ENCODE peak calls at places on chromosomes 16 and 17, in six cellular contexts. R, L, D, I, V and K are unnamed samples.

GRCh38 chr17:61250335-61250890 is 149.2 kb upstream of the TBX2 start:
- DNase-seq in R (no peak), L (no peak), D (no peak), I (no peak), V (no peak), K (no peak)

GRCh38 chr16:74455213-74455612 is 33.9 kb upstream of the CLEC18B start:
- DNase-seq in R (no peak), L (no peak), D (no peak), I (no peak), V (no peak), K (no peak)

GRCh38 chr17:82933911-82934310 is 94.1 kb upstream of the ZNF750 start:
- DNase-seq in R (no peak), L (no peak), D (no peak), I (peak; percentile 16), V (no peak), K (no peak)

GRCh38 chr16:3515897-3516296 is 15.1 kb downstream of the CLUAP1 start:
- DNase-seq in R (no peak), L (no peak), D (no peak), I (no peak), V (no peak), K (no peak)

GRCh38 chr16:84141143-84141670 is 3.8 kb downstream of the HSDL1 start:
- DNase-seq in R (peak; percentile 60), L (no peak), D (no peak), I (no peak), V (no peak), K (peak; percentile 15)

GRCh38 chr16:65889533-65889966 is 476.9 kb upstream of the CDH5 start:
- DNase-seq in R (no peak), L (no peak), D (no peak), I (no peak), V (no peak), K (peak; percentile 48)

GRCh38 chr17:62178579-62178978 is 113.5 kb upstream of the MED13 start:
- DNase-seq in R (no peak), L (no peak), D (no peak), I (no peak), V (no peak), K (no peak)

GRCh38 chr17:72122668-72123495 is 2.1 kb downstream of the SOX9 start:
- DNase-seq in R (peak; percentile 60), L (no peak), D (peak; percentile 47), I (no peak), V (no peak), K (peak; percentile 55)

GRCh38 chr16:8686031-8686621 is 11.7 kb downstream of the ABAT start:
- DNase-seq in R (no peak), L (no peak), D (no peak), I (no peak), V (no peak), K (no peak)

GRCh38 chr16:20504418-20504817 is 53.1 kb downstream of the ACSM2A start:
- DNase-seq in R (no peak), L (no peak), D (no peak), I (no peak), V (no peak), K (no peak)

GRCh38 chr16:11543676-11544393 is 42.9 kb downstream of the LITAF start:
- DNase-seq in R (no peak), L (no peak), D (no peak), I (no peak), V (no peak), K (no peak)

GRCh38 chr17:74530751-74531150 is 524 bp downstream of the CD300LB start:
- DNase-seq in R (no peak), L (no peak), D (no peak), I (no peak), V (no peak), K (no peak)

GRCh38 chr16:31521368-31521767 is 6.3 kb upstream of the AHSP start:
- DNase-seq in R (no peak), L (no peak), D (no peak), I (no peak), V (no peak), K (no peak)

GRCh38 chr17:79664925-79665738 is 54.3 kb upstream of the RBFOX3 start:
- DNase-seq in R (no peak), L (no peak), D (no peak), I (no peak), V (no peak), K (peak; percentile 53)

GRCh38 chr16:46970089-46970488 is 3.4 kb downstream of the DNAJA2 start:
- DNase-seq in R (no peak), L (no peak), D (no peak), I (no peak), V (no peak), K (no peak)

GRCh38 chr16:1261131-1261917 is 5.5 kb downstream of the TPSD1 start:
- DNase-seq in R (no peak), L (no peak), D (no peak), I (no peak), V (no peak), K (peak; percentile 46)

GRCh38 chr16:21272253-21272652 is 5.8 kb downstream of the CRYM start:
- DNase-seq in R (no peak), L (no peak), D (no peak), I (no peak), V (no peak), K (no peak)

GRCh38 chr17:53626286-53626685 is 196.4 kb upstream of the KIF2B start:
- DNase-seq in R (no peak), L (no peak), D (no peak), I (no peak), V (no peak), K (no peak)

GRCh38 chr17:48596735-48597491 is 3.3 kb upstream of the HOXB5 start:
- DNase-seq in R (no peak), L (no peak), D (no peak), I (no peak), V (no peak), K (peak; percentile 64)

GRCh38 chr17:6507535-6507934 is 48.8 kb downstream of the PITPNM3 start:
- DNase-seq in R (no peak), L (no peak), D (no peak), I (no peak), V (peak; percentile 30), K (peak; percentile 64)

GRCh38 chr16:63617047-63617989 is 1504.5 kb downstream of the CDH11 start:
- DNase-seq in R (no peak), L (no peak), D (no peak), I (no peak), V (no peak), K (no peak)

GRCh38 chr17:71959129-71959528 is 161.7 kb upstream of the SOX9 start:
- DNase-seq in R (peak; percentile 26), L (no peak), D (no peak), I (no peak), V (no peak), K (no peak)

GRCh38 chr16:17258848-17259713 is 211.7 kb downstream of the XYLT1 start:
- DNase-seq in R (peak; percentile 87), L (no peak), D (peak; percentile 34), I (no peak), V (no peak), K (no peak)

DNA sequence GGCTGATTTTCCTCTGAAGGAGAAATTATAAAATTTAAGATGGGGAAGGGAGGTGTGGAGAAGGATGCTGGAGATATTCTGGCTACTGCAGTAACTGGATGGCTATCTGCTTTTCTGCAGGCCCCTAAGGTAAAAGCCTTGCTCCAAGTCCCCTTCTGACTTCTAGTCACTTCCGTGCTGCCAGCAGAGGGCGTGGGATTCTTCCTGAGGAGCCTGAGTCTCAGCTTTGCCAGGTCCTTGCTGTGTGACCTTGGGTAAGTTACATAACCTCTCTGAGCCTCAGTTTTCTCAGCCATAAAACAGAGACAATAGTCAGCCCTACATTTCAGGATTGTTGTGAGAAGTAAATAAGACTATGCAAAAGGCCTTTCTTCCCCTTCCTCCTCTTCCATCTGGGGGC is 24.3 kb upstream of the TMEM220 start:
- DNase-seq in R (peak; percentile 55), L (no peak), D (no peak), I (no peak), V (no peak), K (peak; percentile 30)
- TF ChIP-seq CTCF in R (peak; percentile 36), L (peak; percentile 21), D (no peak), I (no peak), V (peak; percentile 35), K (peak; percentile 22)

GRCh38 chr17:45895304-45895968 is 1.1 kb downstream of the MAPT start:
- DNase-seq in R (no peak), L (no peak), D (peak; percentile 68), I (no peak), V (no peak), K (peak; percentile 39)
- TF ChIP-seq CTCF in R (no peak), L (no peak), D (no peak), I (no peak), V (no peak), K (peak; percentile 16)

DNA sequence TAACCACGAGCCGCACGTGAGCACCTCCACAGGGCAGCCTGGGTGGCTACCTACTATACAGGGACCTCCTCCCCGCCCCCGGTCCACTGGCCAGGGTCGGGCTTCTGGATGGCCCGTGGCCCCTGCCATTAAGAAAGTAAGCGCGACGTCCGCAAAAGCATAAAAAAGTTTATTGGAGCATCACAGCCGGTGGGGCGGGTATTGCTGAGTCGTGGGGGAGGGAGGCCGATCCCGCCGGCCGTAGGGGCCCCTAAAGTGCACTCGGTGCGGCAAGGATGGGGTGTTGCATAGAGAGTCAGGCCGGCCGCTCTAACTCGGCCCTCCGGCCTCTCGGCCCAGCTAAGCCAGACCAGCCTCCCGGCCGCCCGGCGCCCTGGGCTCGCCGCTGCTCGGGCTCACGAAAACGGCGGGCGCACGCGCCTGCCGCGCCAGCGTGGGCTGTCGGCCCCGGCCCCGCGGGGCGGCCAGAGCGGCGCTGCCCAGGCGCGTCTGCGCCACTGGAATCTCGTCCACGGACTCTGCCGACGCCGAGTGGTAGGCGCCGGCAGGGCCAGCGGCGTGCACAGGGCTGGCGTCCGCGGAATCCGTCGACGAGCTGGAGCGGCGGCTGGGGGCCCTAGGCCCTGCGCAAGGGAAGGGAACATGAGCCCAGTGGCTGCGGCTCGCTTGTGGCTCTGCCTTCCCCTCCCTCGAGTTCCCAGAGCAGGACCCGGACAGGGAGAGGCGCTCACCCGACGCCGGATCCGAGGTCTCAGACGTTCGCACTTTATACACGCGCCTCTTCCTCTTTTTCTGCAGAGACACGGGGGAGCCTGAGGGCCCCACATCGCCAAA is 1.2 kb upstream of the TPPP3 start:
- DNase-seq in R (no peak), L (no peak), D (peak; percentile 73), I (no peak), V (no peak), K (no peak)
- TF ChIP-seq CTCF in R (no peak), L (no peak), D (no peak), I (no peak), V (no peak), K (no peak)

GRCh38 chr16:72172105-72173034 is at the start of gene PMFBP1:
- DNase-seq in R (peak; percentile 91), L (no peak), D (peak; percentile 59), I (no peak), V (no peak), K (peak; percentile 37)

GRCh38 chr16:72173997-72174396 is 2.0 kb upstream of the PMFBP1 start:
- DNase-seq in R (peak; percentile 10), L (no peak), D (no peak), I (no peak), V (no peak), K (no peak)

GRCh38 chr16:72174726-72175125 is 2.8 kb upstream of the PMFBP1 start:
- DNase-seq in R (no peak), L (no peak), D (no peak), I (no peak), V (no peak), K (no peak)

GRCh38 chr16:72168365-72168764 is 3.6 kb downstream of the PMFBP1 start:
- DNase-seq in R (no peak), L (no peak), D (no peak), I (no peak), V (no peak), K (no peak)

DNA sequence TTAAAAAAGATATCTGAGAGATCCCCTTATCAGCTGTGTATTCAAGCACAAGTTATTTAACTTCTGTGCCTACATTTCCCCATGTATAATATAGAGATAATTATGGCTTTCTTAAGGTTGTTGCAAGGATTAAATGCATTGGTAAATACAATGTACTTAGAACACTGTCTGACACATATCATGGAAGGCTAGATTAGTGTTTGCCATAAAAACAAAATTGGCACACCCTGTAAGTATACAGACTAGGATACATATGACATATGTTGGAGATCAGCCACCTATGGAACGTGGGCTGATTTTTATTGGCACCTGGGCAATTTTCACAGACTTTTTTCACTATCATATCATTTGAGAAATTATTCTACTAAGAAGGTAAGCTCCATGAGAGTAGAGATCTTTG is 2.2 kb downstream of the PMFBP1 start:
- DNase-seq in R (no peak), L (no peak), D (no peak), I (no peak), V (no peak), K (no peak)
- TF ChIP-seq CTCF in R (no peak), L (no peak), D (no peak), I (no peak), V (no peak), K (no peak)